ENCODE peak calls at places on chromosome 16, in four cellular contexts. One of them, this sample, is unnamed.

GRCh38 chr16:72814226-72814625 is 233.7 kb downstream of the ZFHX3 start:
- DNase-seq in osteocyte: no peak
- DNase-seq in ascending aorta: no peak
- DNase-seq in pancreas: no peak
- DNase-seq in this sample: no peak

GRCh38 chr16:14423344-14423743 is 206.7 kb downstream of the PARN start:
- DNase-seq in osteocyte: no peak
- DNase-seq in ascending aorta: no peak
- DNase-seq in pancreas: no peak
- DNase-seq in this sample: no peak

GRCh38 chr16:81711609-81712329 is 67.3 kb upstream of the PLCG2 start:
- DNase-seq in osteocyte: peak
- DNase-seq in ascending aorta: no peak
- DNase-seq in pancreas: no peak
- DNase-seq in this sample: no peak

GRCh38 chr16:77496934-77497333 is 62.1 kb upstream of the ADAMTS18 start:
- DNase-seq in osteocyte: no peak
- DNase-seq in ascending aorta: no peak
- DNase-seq in pancreas: no peak
- DNase-seq in this sample: no peak

GRCh38 chr16:19744670-19745069 is 26.6 kb downstream of the IQCK start:
- DNase-seq in osteocyte: no peak
- DNase-seq in ascending aorta: no peak
- DNase-seq in pancreas: no peak
- DNase-seq in this sample: no peak

GRCh38 chr16:83404261-83404660 is 403.5 kb upstream of the HSBP1 start:
- DNase-seq in osteocyte: no peak
- DNase-seq in ascending aorta: no peak
- DNase-seq in pancreas: no peak
- DNase-seq in this sample: no peak

GRCh38 chr16:22684282-22685161 is 129.4 kb upstream of the HS3ST2 start:
- DNase-seq in osteocyte: no peak
- DNase-seq in ascending aorta: no peak
- DNase-seq in pancreas: no peak
- DNase-seq in this sample: no peak

GRCh38 chr16:89352091-89352681 is 134.7 kb downstream of the ZNF778 start:
- DNase-seq in osteocyte: no peak
- DNase-seq in ascending aorta: no peak
- DNase-seq in pancreas: no peak
- DNase-seq in this sample: no peak

GRCh38 chr16:424623-425081 is 797 bp upstream of the RAB11FIP3 start:
- DNase-seq in osteocyte: no peak
- DNase-seq in ascending aorta: no peak
- DNase-seq in pancreas: no peak
- DNase-seq in this sample: peak

GRCh38 chr16:17803625-17804410 is 333.1 kb upstream of the XYLT1 start:
- DNase-seq in osteocyte: no peak
- DNase-seq in ascending aorta: no peak
- DNase-seq in pancreas: no peak
- DNase-seq in this sample: no peak

DNA sequence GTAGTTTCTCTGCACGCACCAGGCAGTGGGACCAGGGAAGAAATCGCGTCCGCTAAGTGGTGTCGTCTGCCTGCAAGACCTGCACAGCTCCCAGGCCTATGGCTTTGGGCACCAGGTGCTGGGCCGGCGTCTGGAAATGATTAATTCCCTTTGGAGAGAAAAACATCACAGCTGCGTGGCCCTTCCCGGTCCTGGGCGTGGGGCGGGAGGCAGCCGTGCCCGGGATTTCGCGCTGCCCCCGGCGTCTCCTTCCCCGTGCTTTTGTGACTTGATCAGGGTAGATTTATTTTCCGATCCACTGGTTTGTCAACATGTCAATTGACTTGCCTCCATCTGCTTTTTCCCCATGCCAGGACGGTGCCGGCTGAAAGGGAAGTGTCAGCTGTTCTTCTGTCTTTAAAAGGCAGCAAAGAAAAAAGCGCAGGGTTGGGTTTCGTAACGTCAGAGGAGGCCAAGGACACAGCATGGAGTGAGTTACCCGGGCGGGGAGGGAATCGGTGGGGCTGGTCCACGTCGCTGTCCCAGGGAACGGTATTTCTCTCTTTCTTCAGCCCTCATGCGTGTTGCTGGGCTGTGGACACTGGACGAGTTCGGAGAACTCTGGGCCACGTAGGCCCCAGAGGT is 188.2 kb upstream of the ZNF469 start:
- DNase-seq in osteocyte: peak
- DNase-seq in ascending aorta: no peak
- DNase-seq in pancreas: no peak
- DNase-seq in this sample: no peak
- TF ChIP-seq CTCF in osteocyte: no peak
- TF ChIP-seq CTCF in ascending aorta: no peak
- TF ChIP-seq CTCF in pancreas: no peak
- TF ChIP-seq CTCF in this sample: no peak

GRCh38 chr16:2467301-2468141 is 3.6 kb upstream of the NTN3 start:
- DNase-seq in osteocyte: no peak
- DNase-seq in ascending aorta: peak
- DNase-seq in pancreas: no peak
- DNase-seq in this sample: peak
- TF ChIP-seq CTCF in osteocyte: peak
- TF ChIP-seq CTCF in ascending aorta: no peak
- TF ChIP-seq CTCF in pancreas: no peak
- TF ChIP-seq CTCF in this sample: no peak

DNA sequence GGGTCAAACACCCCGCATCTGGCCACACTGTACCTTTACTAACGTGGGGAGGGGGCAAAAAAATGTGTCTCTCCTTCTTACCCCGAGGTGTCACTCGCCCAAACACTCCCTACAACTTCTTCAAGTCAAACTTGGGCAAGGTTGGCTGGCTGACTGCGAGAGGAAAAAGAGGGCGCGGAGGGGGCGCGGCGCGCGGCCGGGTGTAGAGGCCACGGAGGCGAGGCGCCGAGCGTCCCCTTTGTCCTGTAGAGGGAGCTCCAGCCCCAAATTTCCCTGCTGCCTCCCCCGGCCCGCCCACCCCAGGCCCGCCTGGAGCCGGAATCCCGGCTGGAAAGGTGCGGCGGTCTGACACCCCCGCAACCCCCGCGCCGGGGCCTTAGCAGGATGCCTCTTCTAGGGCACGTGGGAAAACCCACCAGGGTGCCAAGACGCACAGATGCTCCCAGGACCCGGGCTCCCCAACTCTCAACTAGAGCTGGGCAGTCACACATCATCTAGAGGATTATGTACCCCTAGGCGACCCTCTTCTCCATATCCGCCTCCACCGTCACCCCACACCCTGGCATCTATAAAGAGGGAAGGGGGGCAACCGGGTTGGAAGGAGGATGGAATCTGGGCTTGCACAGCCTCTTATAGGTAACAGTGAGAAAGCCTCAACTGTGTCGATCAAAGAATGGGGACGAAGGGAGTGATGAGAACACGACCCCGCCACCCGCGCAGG is 4.2 kb downstream of the IRX3 start:
- DNase-seq in osteocyte: no peak
- DNase-seq in ascending aorta: no peak
- DNase-seq in pancreas: peak
- DNase-seq in this sample: peak
- TF ChIP-seq CTCF in osteocyte: peak
- TF ChIP-seq CTCF in ascending aorta: peak
- TF ChIP-seq CTCF in pancreas: peak
- TF ChIP-seq CTCF in this sample: peak

DNA sequence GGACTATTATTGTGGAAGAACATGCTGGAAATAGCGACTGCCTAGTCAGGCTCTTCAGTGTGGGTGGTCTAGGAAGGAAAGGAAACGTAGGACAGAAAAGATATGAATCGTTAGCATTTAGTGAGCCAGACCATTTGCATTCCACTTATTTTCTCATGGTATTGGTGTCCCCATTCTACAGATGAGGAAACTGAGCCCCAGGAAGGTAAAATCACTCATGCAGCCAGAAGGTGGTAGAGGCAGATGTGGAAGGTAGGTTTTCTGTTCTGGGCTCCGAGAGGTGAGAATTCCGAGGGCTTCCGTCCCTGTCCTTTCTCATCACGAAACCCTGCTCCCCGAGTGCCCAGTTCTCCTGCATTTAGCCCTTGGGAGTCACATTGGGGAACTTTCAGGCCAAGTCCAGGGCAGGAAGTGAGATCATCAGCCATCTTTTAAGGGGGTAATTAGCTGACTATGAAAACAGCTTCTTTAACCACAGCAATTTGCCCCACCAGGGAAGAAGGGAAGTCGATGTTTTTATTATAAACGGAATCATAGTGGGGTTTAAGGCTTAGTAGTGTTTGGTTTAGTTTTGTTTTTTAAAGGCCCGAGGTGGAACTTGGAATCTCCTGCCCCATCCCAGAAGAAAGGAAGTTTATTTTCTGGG is 110.7 kb upstream of the IRX3 start:
- DNase-seq in osteocyte: no peak
- DNase-seq in ascending aorta: no peak
- DNase-seq in pancreas: no peak
- DNase-seq in this sample: no peak
- TF ChIP-seq CTCF in osteocyte: no peak
- TF ChIP-seq CTCF in ascending aorta: no peak
- TF ChIP-seq CTCF in pancreas: no peak
- TF ChIP-seq CTCF in this sample: no peak

GRCh38 chr16:29900102-29900887 is at the start of gene ASPHD1:
- DNase-seq in osteocyte: peak
- DNase-seq in ascending aorta: peak
- DNase-seq in pancreas: peak
- DNase-seq in this sample: peak

GRCh38 chr16:29898786-29899515 is 399 bp downstream of the SEZ6L2 start:
- DNase-seq in osteocyte: no peak
- DNase-seq in ascending aorta: no peak
- DNase-seq in pancreas: no peak
- DNase-seq in this sample: peak

GRCh38 chr16:29898135-29898534 is 1.2 kb downstream of the SEZ6L2 start:
- DNase-seq in osteocyte: no peak
- DNase-seq in ascending aorta: no peak
- DNase-seq in pancreas: no peak
- DNase-seq in this sample: no peak

GRCh38 chr16:29900888-29901606 is 759 bp downstream of the ASPHD1 start:
- DNase-seq in osteocyte: no peak
- DNase-seq in ascending aorta: no peak
- DNase-seq in pancreas: no peak
- DNase-seq in this sample: no peak

DNA sequence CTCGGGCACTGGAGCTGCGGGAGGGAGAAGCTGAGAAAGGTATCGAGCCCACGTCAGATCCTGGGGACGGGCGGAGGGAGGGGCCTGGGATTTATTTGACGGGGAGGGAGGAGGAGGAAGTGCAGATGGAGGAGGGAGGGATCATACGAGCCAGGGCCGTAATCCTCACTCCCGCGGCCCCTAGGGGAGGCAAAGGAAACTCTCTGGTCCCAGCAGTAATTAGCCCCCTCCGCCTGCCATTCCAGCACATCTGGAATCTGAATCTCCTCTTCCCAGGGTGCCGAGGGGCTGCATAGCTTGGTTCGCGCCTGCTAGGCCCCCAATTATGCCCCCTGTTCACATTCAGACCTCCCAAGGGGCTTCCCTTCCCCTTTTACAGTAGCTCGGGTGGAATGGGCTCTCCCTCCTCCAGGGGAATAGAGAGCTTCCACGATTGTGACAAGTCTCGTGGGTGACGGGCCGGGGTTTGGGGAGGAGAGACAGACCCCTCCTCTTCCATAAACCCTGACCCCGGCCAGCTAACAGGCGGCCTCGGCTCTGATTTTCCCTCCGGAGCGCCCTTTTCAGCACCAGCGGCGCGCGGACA is at the start of gene SEZ6L2:
- DNase-seq in osteocyte: no peak
- DNase-seq in ascending aorta: no peak
- DNase-seq in pancreas: peak
- DNase-seq in this sample: peak
- TF ChIP-seq CTCF in osteocyte: no peak
- TF ChIP-seq CTCF in ascending aorta: no peak
- TF ChIP-seq CTCF in pancreas: no peak
- TF ChIP-seq CTCF in this sample: peak

DNA sequence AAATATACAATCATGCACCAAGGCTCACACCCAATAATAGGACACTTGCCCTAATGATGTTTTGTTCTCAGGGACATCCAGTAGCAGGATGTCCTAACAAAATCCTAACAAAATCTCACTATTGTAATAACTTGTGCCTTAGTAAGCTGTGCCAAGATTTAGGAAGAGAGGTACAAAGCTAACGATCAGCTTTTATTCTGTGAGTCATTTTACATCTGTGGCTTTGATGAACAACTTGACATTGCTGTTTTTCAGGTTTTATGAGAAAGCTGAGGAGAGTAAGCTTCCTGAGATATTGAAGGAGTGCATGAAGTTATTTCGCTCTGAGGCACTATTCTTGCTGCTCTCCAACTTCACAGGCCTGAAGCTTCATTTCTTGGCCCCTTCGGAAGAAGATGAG is 18.9 kb downstream of the OGFOD1 start:
- DNase-seq in osteocyte: no peak
- DNase-seq in ascending aorta: no peak
- DNase-seq in pancreas: no peak
- DNase-seq in this sample: no peak
- TF ChIP-seq CTCF in osteocyte: no peak
- TF ChIP-seq CTCF in ascending aorta: no peak
- TF ChIP-seq CTCF in pancreas: no peak
- TF ChIP-seq CTCF in this sample: no peak

DNA sequence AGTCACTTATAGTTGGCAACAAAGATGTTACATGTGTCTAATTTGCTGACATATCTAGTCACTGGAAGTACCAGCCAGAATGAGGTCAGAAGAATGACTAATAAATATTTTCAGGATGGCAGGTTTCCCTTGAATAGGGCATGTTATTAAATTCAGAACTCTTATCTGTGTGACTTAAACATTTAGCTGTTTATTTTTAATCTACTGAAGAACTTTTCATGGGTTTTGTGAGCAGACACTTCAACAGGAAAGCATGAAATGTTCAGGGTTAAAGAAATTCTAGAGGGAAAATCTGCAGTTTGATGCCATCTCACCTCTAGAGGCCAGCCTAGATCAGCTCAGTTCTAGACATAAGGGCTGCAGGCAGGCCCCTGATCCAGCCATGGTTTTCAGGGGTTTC is 13.2 kb downstream of the JPT2 start:
- DNase-seq in osteocyte: no peak
- DNase-seq in ascending aorta: no peak
- DNase-seq in pancreas: no peak
- DNase-seq in this sample: no peak
- TF ChIP-seq CTCF in osteocyte: peak
- TF ChIP-seq CTCF in ascending aorta: no peak
- TF ChIP-seq CTCF in pancreas: no peak
- TF ChIP-seq CTCF in this sample: no peak

GRCh38 chr16:57627184-57627871 is 1.1 kb upstream of the ADGRG1 start:
- DNase-seq in osteocyte: no peak
- DNase-seq in ascending aorta: no peak
- DNase-seq in pancreas: no peak
- DNase-seq in this sample: peak
- TF ChIP-seq CTCF in osteocyte: peak
- TF ChIP-seq CTCF in ascending aorta: no peak
- TF ChIP-seq CTCF in pancreas: no peak
- TF ChIP-seq CTCF in this sample: no peak

This sample was measured in endothelial cell.